ENCODE peak calls at places on chromosomes 11 and 22, in seven cellular contexts. P is non-pigmented ciliary epithelial cell; S is NCI-H1436; L is heart right ventricle; J is effector memory CD8-positive, alpha-beta T cell; D is NCI-H1694; W is Kasumi-1. Q is an unnamed sample.

GRCh38 chr11:88196393-88196792 is 21.1 kb upstream of the RAB38 start:
- DNase-seq in S (no peak), P (no peak), L (no peak), J (no peak), W (no peak), D (no peak), Q (no peak)

GRCh38 chr11:57901278-57901677 is 122.4 kb upstream of the OR9Q1 start:
- DNase-seq in D (no peak), L (no peak), W (no peak), S (no peak), J (no peak), P (no peak), Q (no peak)

GRCh38 chr11:133955945-133956421 is 785 bp downstream of the IGSF9B start:
- DNase-seq in P (no peak), L (no peak), W (no peak), J (no peak), D (no peak), S (no peak), Q (no peak)

GRCh38 chr11:119056397-119056999 is 507 bp downstream of the HYOU1 start:
- DNase-seq in L (peak), D (no peak), J (peak), W (no peak), P (no peak), S (peak), Q (peak)

GRCh38 chr22:27668828-27669797 is 132.4 kb downstream of the MN1 start:
- DNase-seq in W (peak), J (no peak), S (no peak), D (no peak), P (no peak), L (peak), Q (peak)

GRCh38 chr11:29518389-29519174 is 498.2 kb downstream of the KCNA4 start:
- DNase-seq in J (no peak), P (no peak), D (no peak), W (peak), S (no peak), L (no peak), Q (peak)

GRCh38 chr11:42253156-42253555 is 793.7 kb upstream of the LRRC4C start:
- DNase-seq in J (no peak), W (peak), D (no peak), S (no peak), P (no peak), L (no peak), Q (no peak)

GRCh38 chr11:450809-451451 is 851 bp downstream of the PTDSS2 start:
- DNase-seq in J (peak), W (peak), L (peak), D (peak), P (no peak), S (no peak), Q (peak)

GRCh38 chr11:122796128-122796717 is 42.1 kb upstream of the CRTAM start:
- DNase-seq in P (no peak), D (no peak), J (peak), L (peak), S (peak), W (peak), Q (no peak)